ENCODE peak calls at places on chromosome 19, in nine cellular contexts. M, C, U, W, H, V, P, L and Q are unnamed samples.

GRCh38 chr19:33470686-33471085 is 50.9 kb downstream of the PEPD start:
- DNase-seq in M (no peak), P (no peak), U (peak), C (no peak), H (no peak), V (no peak), L (no peak), W (no peak), Q (no peak)

GRCh38 chr19:7575426-7576040 is 20.1 kb upstream of the CAMSAP3 start:
- DNase-seq in P (peak), H (no peak), L (no peak), C (peak), V (no peak), M (peak), W (no peak), U (no peak), Q (no peak)

GRCh38 chr19:23346696-23347095 is 48.6 kb downstream of the ZNF91 start:
- DNase-seq in C (no peak), L (no peak), W (no peak), H (no peak), M (no peak), U (no peak), P (no peak), V (no peak), Q (no peak)

GRCh38 chr19:45863335-45863839 is 440 bp upstream of the SYMPK start:
- DNase-seq in U (no peak), L (no peak), V (no peak), M (no peak), W (no peak), C (no peak), P (no peak), H (no peak), Q (no peak)

GRCh38 chr19:35346193-35347052 is 1.3 kb upstream of the FFAR1 start:
- DNase-seq in M (peak), L (no peak), H (no peak), V (no peak), W (no peak), U (peak), P (no peak), C (no peak), Q (no peak)

GRCh38 chr19:35130761-35131720 is 3.8 kb downstream of the LGI4 start:
- DNase-seq in W (no peak), P (no peak), H (no peak), L (no peak), V (no peak), C (no peak), M (no peak), U (no peak), Q (no peak)

GRCh38 chr19:2228157-2229030 is 7.7 kb downstream of the PLEKHJ1 start:
- DNase-seq in V (no peak), C (no peak), M (no peak), H (no peak), P (no peak), L (no peak), W (no peak), U (no peak), Q (no peak)

GRCh38 chr19:38792250-38793111 is 3.5 kb downstream of the LGALS7B start:
- DNase-seq in L (peak), V (no peak), H (no peak), M (no peak), W (no peak), P (no peak), U (peak), C (no peak), Q (no peak)

GRCh38 chr19:10091892-10092641 is 6.0 kb downstream of the SHFL start:
- DNase-seq in M (no peak), W (no peak), U (peak), C (no peak), P (no peak), L (no peak), H (no peak), V (no peak), Q (no peak)

GRCh38 chr19:19535311-19536191 is 2.5 kb upstream of the CILP2 start:
- DNase-seq in V (no peak), W (no peak), M (no peak), C (no peak), H (no peak), P (no peak), L (no peak), U (peak), Q (no peak)

GRCh38 chr19:40312533-40312932 is 27.4 kb upstream of the AKT2 start:
- DNase-seq in L (no peak), P (no peak), H (no peak), V (no peak), W (no peak), C (no peak), U (no peak), M (peak), Q (no peak)

GRCh38 chr19:44581288-44581687 is 32.1 kb upstream of the IGSF23 start:
- DNase-seq in P (no peak), M (no peak), V (no peak), L (no peak), W (no peak), U (no peak), H (no peak), C (no peak), Q (no peak)

GRCh38 chr19:33803383-33803782 is 6.7 kb downstream of the KCTD15 start:
- DNase-seq in U (no peak), V (no peak), M (no peak), L (no peak), C (no peak), H (no peak), P (no peak), W (no peak), Q (no peak)

GRCh38 chr19:44745386-44745831 is 3.1 kb upstream of the BCL3 start:
- DNase-seq in C (no peak), U (peak), H (peak), P (peak), W (no peak), L (peak), M (no peak), V (no peak), Q (peak)

GRCh38 chr19:23075031-23075733 is 41.6 kb upstream of the ZNF730 start:
- DNase-seq in W (peak), M (peak), V (peak), H (no peak), U (peak), L (peak), P (peak), C (peak), Q (no peak)

GRCh38 chr19:10404888-10405808 is 1.8 kb upstream of the CDC37 start:
- DNase-seq in V (no peak), H (no peak), L (no peak), M (no peak), P (no peak), W (no peak), C (no peak), U (no peak), Q (no peak)

GRCh38 chr19:4712771-4713170 is 10.9 kb downstream of the DPP9 start:
- DNase-seq in V (no peak), W (no peak), L (no peak), U (no peak), M (no peak), C (no peak), H (no peak), P (no peak), Q (no peak)

GRCh38 chr19:40601061-40601973 is at the start of gene LTBP4:
- DNase-seq in V (no peak), C (no peak), P (no peak), W (no peak), M (no peak), L (no peak), U (peak), H (no peak), Q (no peak)

GRCh38 chr19:2724148-2724557 is 3.0 kb upstream of the DIRAS1 start:
- DNase-seq in M (no peak), C (no peak), W (no peak), H (no peak), P (no peak), U (no peak), L (no peak), V (no peak), Q (no peak)

GRCh38 chr19:982567-983170 is 1.5 kb upstream of the WDR18 start:
- DNase-seq in P (peak), H (no peak), W (no peak), U (peak), C (no peak), V (peak), L (peak), M (peak), Q (no peak)
- H3K4me3 ChIP-seq in P (peak), H (peak), W (no peak), U (no peak), C (peak), V (no peak), L (peak), M (peak), Q (peak)

GRCh38 chr19:52993342-52994178 is 20.2 kb upstream of the ERVV-1 start:
- DNase-seq in L (peak), W (no peak), V (no peak), U (peak), H (peak), M (peak), P (peak), C (peak), Q (peak)
- TF ChIP-seq CTCF in L (peak), W (peak), V (peak), U (peak), H (peak), M (peak), P (no peak), C (peak), Q (no peak)

GRCh38 chr19:16340092-16340491 is 15.5 kb downstream of the KLF2 start:
- DNase-seq in H (no peak), M (no peak), C (no peak), V (no peak), W (no peak), L (no peak), P (no peak), U (no peak), Q (no peak)

GRCh38 chr19:16337809-16338469 is 13.3 kb downstream of the KLF2 start:
- DNase-seq in W (no peak), P (no peak), C (no peak), U (no peak), V (no peak), H (no peak), L (no peak), M (no peak), Q (no peak)

GRCh38 chr19:16340654-16341053 is 16.0 kb downstream of the KLF2 start:
- DNase-seq in V (no peak), M (no peak), C (no peak), L (no peak), H (no peak), P (no peak), W (no peak), U (no peak), Q (no peak)

GRCh38 chr19:16338470-16339360 is 14.1 kb downstream of the KLF2 start:
- DNase-seq in P (peak), U (peak), L (peak), W (peak), C (peak), V (no peak), M (peak), H (no peak), Q (peak)

DNA sequence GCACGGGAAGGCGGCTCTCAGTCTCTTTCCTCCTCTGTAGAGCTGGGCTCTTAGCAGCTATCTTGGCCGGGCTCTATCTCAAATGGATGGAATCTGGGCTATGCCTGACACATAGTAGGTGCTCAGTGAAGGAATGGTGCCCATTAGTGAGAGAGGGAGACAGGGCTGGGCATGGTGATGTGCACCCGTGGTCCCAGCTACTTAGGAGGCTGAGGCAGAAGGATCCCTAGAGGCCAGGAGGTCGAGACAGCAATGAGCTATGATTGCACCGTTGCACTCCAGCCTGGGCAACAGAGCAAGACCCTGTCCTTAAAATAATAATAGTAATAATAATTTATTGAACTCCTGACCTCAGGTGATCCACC is 14.7 kb downstream of the KLF2 start:
- DNase-seq in C (no peak), H (no peak), L (no peak), P (no peak), V (no peak), W (no peak), U (no peak), M (no peak), Q (no peak)
- H3K4me3 ChIP-seq in C (no peak), H (no peak), L (no peak), P (no peak), V (no peak), W (no peak), U (no peak), M (no peak), Q (no peak)

GRCh38 chr19:57632987-57633831 is at the start of gene ZNF211:
- DNase-seq in U (peak), C (peak), H (peak), M (peak), V (peak), P (peak), L (peak), W (peak), Q (peak)
- TF ChIP-seq CTCF in U (no peak), C (no peak), H (no peak), M (no peak), V (no peak), P (no peak), L (no peak), W (no peak), Q (no peak)

DNA sequence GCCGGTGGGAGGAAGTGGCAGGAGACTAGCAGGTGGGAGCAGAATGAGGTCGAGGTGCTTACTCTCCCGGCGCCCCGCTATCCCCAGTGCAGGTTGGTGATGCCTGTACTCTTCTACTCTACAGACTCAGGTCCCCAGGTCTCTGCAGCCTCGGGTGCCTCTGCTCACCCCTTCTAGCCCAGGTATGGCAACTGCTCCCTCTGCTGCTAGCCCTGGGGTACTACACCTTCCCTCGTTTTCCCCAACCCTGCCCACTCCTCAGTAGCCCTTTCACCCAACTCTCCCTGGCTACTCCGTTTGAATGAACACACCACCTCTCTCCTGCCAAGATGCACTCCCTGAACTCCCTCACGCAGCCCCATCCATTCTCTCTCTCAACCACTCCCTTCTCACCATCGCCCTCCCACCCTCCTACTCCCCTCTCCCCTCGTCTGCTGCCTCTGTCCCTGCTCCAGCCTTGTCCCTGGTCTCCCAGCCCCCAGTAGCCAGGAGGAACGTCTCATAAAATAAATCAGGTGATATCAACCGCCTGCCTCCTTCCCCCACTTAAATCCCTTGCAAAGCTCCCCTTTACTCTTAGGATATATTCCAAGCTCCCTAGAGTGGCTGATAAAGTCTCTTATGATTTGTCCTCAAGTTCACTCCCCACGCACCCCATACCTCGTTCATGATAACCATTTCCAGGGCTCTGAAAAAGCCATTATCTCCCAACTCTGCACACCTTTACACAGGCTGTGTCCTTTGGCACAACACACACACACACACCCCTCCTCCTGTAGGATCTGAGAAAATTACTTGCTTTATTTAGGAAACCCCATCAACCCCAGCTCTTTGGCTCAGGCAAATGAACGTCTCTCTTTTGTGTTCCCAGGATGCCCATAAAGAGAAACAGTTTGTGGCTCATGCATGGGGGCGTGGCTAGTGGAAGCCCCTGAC is 8.2 kb upstream of the MEIS3 start:
- DNase-seq in V (peak), W (no peak), U (peak), P (peak), H (peak), L (peak), M (peak), C (peak), Q (no peak)
- H3K4me3 ChIP-seq in V (peak), W (peak), U (no peak), P (peak), H (no peak), L (no peak), M (no peak), C (peak), Q (peak)

GRCh38 chr19:30309983-30310805 is 62.0 kb upstream of the ZNF536 start:
- DNase-seq in W (no peak), C (no peak), L (no peak), U (no peak), V (no peak), M (no peak), P (no peak), H (no peak), Q (no peak)

GRCh38 chr19:30313353-30313750 is 58.8 kb upstream of the ZNF536 start:
- DNase-seq in V (no peak), M (no peak), L (no peak), P (no peak), H (no peak), U (no peak), W (no peak), C (no peak), Q (no peak)

GRCh38 chr19:30312582-30313352 is 59.4 kb upstream of the ZNF536 start:
- DNase-seq in H (peak), U (no peak), W (no peak), L (no peak), V (no peak), P (no peak), C (no peak), M (no peak), Q (no peak)

GRCh38 chr19:30310806-30311121 is 61.4 kb upstream of the ZNF536 start:
- DNase-seq in V (no peak), H (no peak), P (no peak), L (no peak), M (no peak), C (no peak), W (no peak), U (no peak), Q (no peak)

GRCh38 chr19:30311911-30312310 is 60.3 kb upstream of the ZNF536 start:
- DNase-seq in L (no peak), H (no peak), V (no peak), M (no peak), C (no peak), U (no peak), W (no peak), P (no peak), Q (no peak)
- TF ChIP-seq CTCF in L (no peak), H (no peak), V (no peak), M (no peak), C (no peak), U (no peak), W (no peak), P (no peak), Q (no peak)

DNA sequence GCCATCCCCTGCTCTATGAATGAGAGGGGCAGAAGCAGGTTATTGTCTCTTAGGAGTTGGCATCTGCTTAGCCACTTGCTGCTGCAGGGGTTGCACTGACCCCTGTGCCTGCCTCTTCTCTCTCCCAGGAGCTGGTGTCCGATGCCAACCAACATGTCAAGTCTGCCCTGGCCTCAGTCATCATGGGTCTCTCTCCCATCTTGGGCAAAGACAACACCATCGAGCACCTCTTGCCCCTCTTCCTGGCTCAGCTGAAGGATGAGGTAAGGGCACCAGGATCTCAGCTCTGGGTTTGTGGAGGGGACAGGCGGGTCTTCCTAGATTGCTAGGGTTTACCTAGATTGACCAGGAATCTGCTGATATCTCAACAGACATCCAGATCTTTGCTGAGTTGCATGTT is 26.5 kb downstream of the PPP2R1A start:
- DNase-seq in V (no peak), P (no peak), M (no peak), L (no peak), U (no peak), C (no peak), H (no peak), W (no peak), Q (no peak)
- H3K4me3 ChIP-seq in V (no peak), P (no peak), M (no peak), L (no peak), U (no peak), C (no peak), H (no peak), W (no peak), Q (no peak)

GRCh38 chr19:32339988-32340874 is 5.2 kb upstream of the ZNF507 start:
- DNase-seq in M (peak), W (no peak), U (peak), P (peak), H (peak), C (no peak), L (peak), V (no peak), Q (no peak)

GRCh38 chr19:32337176-32337808 is 8.1 kb upstream of the ZNF507 start:
- DNase-seq in W (no peak), L (no peak), H (no peak), V (no peak), P (no peak), C (no peak), U (no peak), M (no peak), Q (no peak)

GRCh38 chr19:32333227-32333626 is 12.2 kb upstream of the ZNF507 start:
- DNase-seq in W (no peak), H (no peak), C (no peak), L (no peak), P (no peak), V (no peak), U (no peak), M (no peak), Q (no peak)

DNA sequence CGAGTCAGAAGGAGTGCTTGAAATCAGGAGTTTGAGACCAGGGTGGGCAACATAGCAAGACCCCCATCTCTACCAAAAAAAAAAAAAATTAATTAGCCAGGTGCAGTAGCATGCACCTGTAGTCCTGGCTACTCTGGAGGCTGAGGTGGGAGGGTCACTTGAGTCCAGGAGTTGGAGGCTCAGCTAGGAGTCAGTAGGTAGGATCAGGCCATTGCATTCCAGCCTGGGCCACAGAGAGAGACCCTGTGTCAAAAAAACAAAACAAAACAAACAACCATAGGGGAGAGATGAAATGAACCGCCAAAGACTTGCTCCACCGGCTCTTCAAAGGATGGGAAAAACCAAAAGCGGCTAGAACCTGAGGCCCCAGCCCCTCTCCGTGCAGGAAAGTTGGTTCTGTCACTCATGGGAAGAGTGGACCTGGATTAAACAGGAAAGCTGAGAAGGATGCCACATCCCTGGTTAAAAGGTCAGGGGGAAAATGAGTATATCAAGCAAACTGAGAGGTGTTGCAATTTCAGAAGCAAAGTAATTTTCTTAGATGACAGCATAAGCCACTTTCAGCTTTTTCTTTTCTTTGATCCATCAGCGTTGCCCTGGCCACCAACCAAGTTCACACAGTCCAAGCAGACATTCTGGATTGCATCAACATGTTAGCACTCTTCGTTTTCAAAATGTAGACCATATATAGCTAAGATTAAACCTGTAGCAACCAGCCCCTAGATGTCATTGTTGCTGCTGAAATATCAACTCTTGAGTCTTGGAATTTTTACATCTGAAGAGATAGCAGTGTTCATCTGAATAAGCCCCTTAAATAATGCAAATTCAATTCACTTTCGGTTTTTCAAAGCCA is 8.9 kb upstream of the ZNF507 start:
- DNase-seq in C (no peak), P (peak), V (no peak), M (no peak), H (no peak), L (peak), W (no peak), U (no peak), Q (no peak)
- TF ChIP-seq CTCF in C (peak), P (peak), V (no peak), M (no peak), H (no peak), L (peak), W (no peak), U (no peak), Q (peak)

GRCh38 chr19:13014101-13014920 is 19.0 kb downstream of the NFIX start:
- DNase-seq in M (peak), U (no peak), H (no peak), L (peak), V (no peak), P (peak), C (no peak), W (no peak), Q (no peak)
- H3K4me3 ChIP-seq in M (no peak), U (no peak), H (peak), L (peak), V (no peak), P (peak), C (no peak), W (no peak), Q (no peak)